ENCODE peak calls at places on chromosome 12, in six cellular contexts. F, M, E, S, L and A are unnamed samples. For H3K4me1, the result is how much of the 10 kb centered on the place peaks cover.

GRCh38 chr12:69851976-69852375 is 26.9 kb downstream of the MYRFL start:
- DNase-seq in L (no peak), S (no peak), M (no peak), F (no peak), E (no peak), A (no peak)

GRCh38 chr12:75842119-75842518 is 189.5 kb downstream of the PHLDA1 start:
- DNase-seq in F (no peak), M (no peak), L (no peak), S (no peak), E (no peak), A (no peak)

GRCh38 chr12:132438726-132439125 is 51.2 kb upstream of the FBRSL1 start:
- DNase-seq in E (no peak), M (no peak), S (no peak), L (no peak), F (no peak), A (no peak)

GRCh38 chr12:1574863-1575254 is 19.5 kb downstream of the FBXL14 start:
- DNase-seq in S (no peak), L (no peak), F (no peak), M (no peak), E (no peak), A (no peak)

GRCh38 chr12:27969901-27970390 is 2.6 kb downstream of the PTHLH start:
- DNase-seq in F (peak), S (peak), L (peak), M (no peak), E (peak), A (peak)

GRCh38 chr12:71439613-71440392 is at the start of gene LGR5:
- DNase-seq in F (peak), S (no peak), L (peak), E (peak), M (no peak), A (peak)

GRCh38 chr12:89731614-89732013 is 23.0 kb upstream of the ATP2B1 start:
- DNase-seq in S (no peak), L (no peak), F (no peak), E (no peak), M (no peak), A (no peak)

GRCh38 chr12:26120561-26121274 is 4.1 kb downstream of the BHLHE41 start:
- DNase-seq in M (no peak), L (no peak), F (no peak), S (no peak), E (no peak), A (no peak)

GRCh38 chr12:107761502-107761904 is 566 bp upstream of the PRDM4 start:
- DNase-seq in M (no peak), S (no peak), L (no peak), E (peak), F (no peak), A (no peak)

GRCh38 chr12:6773662-6774351 is 1.5 kb downstream of the LAG3 start:
- DNase-seq in S (no peak), L (no peak), E (peak), M (no peak), F (no peak), A (no peak)

DNA sequence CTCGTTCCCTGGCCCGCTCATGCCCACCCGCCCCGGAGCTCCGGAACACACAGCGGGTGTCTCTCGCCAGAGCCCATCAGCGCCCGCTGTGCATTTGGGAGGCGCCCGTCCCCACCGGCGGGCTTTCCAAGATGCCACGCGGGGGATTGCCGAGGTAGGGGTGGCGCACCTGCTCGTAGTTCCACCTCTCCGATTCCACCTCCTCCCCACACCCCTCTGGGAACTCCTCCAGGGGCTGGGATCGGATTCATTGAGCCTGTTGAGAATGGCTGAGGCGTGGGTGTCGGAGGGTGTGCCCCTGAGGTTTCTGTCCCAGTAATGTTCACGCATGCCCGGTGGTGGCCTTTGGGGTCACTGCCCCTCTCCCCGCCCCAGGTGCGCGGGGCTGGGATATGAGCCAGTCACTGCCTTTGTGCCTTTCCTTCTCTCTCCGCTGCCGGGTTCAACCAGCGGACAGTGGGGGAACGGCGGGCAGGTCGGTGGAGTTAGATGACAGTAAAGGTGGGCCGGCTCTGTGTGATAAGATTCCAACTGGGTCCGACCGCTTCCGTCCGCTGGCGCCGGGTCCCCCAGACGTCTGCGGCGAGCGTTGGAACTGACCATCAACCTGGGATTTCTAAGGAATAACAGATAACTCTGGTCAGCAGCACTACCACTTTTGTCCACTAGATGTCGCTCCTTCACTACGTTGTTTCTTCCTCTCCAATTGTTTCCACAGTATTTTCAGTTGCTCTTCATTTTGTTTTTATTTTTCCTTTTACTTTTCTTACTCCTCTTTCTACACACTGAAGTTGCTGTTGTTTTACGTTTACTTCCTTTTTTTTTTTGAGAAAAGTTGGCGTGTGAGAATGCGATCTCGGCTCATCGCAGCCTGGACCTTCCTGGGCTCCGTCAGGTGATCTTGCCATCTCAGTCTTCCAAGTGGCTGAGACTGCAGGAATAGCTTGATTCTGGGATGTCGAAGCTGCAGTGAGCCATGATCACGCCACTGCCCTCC is 178.1 kb upstream of the ALG10B start:
- DNase-seq in M (peak), L (peak), F (no peak), E (peak), S (no peak), A (peak)
- H3K4me3 ChIP-seq in M (peak), L (no peak), F (peak), E (peak), S (peak), A (peak)

GRCh38 chr12:54294914-54295566 is 5.8 kb downstream of the NFE2 start:
- DNase-seq in E (no peak), S (no peak), F (no peak), M (no peak), L (no peak), A (no peak)
- H3K4me1 ChIP-seq in E (under half), S (under half), F (under half), M (under half), L (under half), A (under half)

GRCh38 chr12:46373303-46374182 is 970 bp upstream of the SLC38A2 start:
- DNase-seq in L (peak), S (peak), M (peak), F (peak), E (peak), A (peak)

GRCh38 chr12:46372131-46372851 is at the start of gene SLC38A2:
- DNase-seq in M (peak), E (peak), F (peak), S (peak), L (peak), A (peak)

GRCh38 chr12:46374711-46375110 is 2.1 kb upstream of the SLC38A2 start:
- DNase-seq in F (no peak), M (no peak), L (no peak), E (no peak), S (no peak), A (no peak)

GRCh38 chr12:46372852-46373302 is 304 bp upstream of the SLC38A2 start:
- DNase-seq in F (no peak), E (peak), M (no peak), L (no peak), S (no peak), A (no peak)

GRCh38 chr12:46374286-46374685 is 1.7 kb upstream of the SLC38A2 start:
- DNase-seq in S (no peak), F (no peak), E (no peak), M (no peak), L (no peak), A (no peak)
- H3K4me3 ChIP-seq in S (no peak), F (no peak), E (peak), M (peak), L (no peak), A (peak)

GRCh38 chr12:52069410-52070242 is at the start of gene ATG101:
- DNase-seq in L (peak), S (peak), M (peak), E (peak), F (peak), A (peak)
- H3K4me1 ChIP-seq in L (under half), S (under half), M (under half), E (under half), F (half or more), A (under half)